ENCODE peak calls at places on chromosomes 12 and 14, in ten cellular contexts. D is amygdala; B is WTC11; F is stimulated activated CD4-positive, alpha-beta T cell treated with anti-CD3 and anti-CD28 coated beads, Interleukin-1b, Interleukin-23, amount 100 ng/mL, for 24 hours; O is tibial artery; A is MCF 10A; C is activated T-helper 1 cell treated with anti-CD3 and anti-CD28 coated beads, Interleukin-2, amount 50 U/mL, for 16 hours; Q is fibroblast of the aortic adventitia; W is adrenal gland; G is fibroblast of mammary gland. L is an unnamed sample.

GRCh38 chr14:102430212-102430908 is 67.6 kb downstream of the TECPR2 start:
- DNase-seq in D (no peak), B (no peak), F (no peak), O (no peak), A (peak), C (no peak), Q (no peak), W (no peak), G (no peak), L (no peak)

GRCh38 chr12:120010661-120011230 is 21.7 kb downstream of the BICDL1 start:
- DNase-seq in D (no peak), B (no peak), F (no peak), O (no peak), A (no peak), C (no peak), Q (no peak), W (no peak), G (no peak), L (no peak)

GRCh38 chr12:67804168-67804567 is 155.6 kb downstream of the DYRK2 start:
- DNase-seq in D (no peak), B (no peak), F (peak), O (no peak), A (no peak), C (peak), Q (no peak), W (no peak), G (no peak), L (no peak)

GRCh38 chr14:69043598-69044267 is 64.6 kb upstream of the ACTN1 start:
- DNase-seq in D (no peak), B (no peak), F (no peak), O (peak), A (peak), C (no peak), Q (peak), W (peak), G (peak), L (peak)

GRCh38 chr14:101120636-101121398 is 217.3 kb upstream of the RTL1 start:
- DNase-seq in D (peak), B (no peak), F (no peak), O (peak), A (no peak), C (no peak), Q (no peak), W (peak), G (no peak), L (peak)

GRCh38 chr12:108337235-108338223 is 1.6 kb downstream of the CMKLR1 start:
- DNase-seq in D (no peak), B (peak), F (no peak), O (peak), A (peak), C (no peak), Q (no peak), W (peak), G (peak), L (peak)

GRCh38 chr12:2751686-2752085 is 43.1 kb upstream of the FKBP4 start:
- DNase-seq in D (no peak), B (no peak), F (no peak), O (no peak), A (no peak), C (no peak), Q (no peak), W (no peak), G (no peak), L (no peak)

GRCh38 chr12:49092086-49092815 is 2.4 kb downstream of the DHH start:
- DNase-seq in D (peak), B (peak), F (no peak), O (no peak), A (peak), C (no peak), Q (no peak), W (no peak), G (peak), L (peak)

GRCh38 chr14:105537580-105538474 is 11.4 kb downstream of the TMEM121 start:
- DNase-seq in D (no peak), B (peak), F (peak), O (peak), A (peak), C (peak), Q (no peak), W (no peak), G (no peak), L (peak)

GRCh38 chr14:83826838-83827237 is 1703.1 kb upstream of the FLRT2 start:
- DNase-seq in D (no peak), B (no peak), F (no peak), O (no peak), A (peak), C (no peak), Q (peak), W (no peak), G (peak), L (no peak)

GRCh38 chr12:42003031-42003430 is 141.6 kb downstream of the GXYLT1 start:
- DNase-seq in D (no peak), B (no peak), F (no peak), O (no peak), A (no peak), C (no peak), Q (no peak), W (no peak), G (no peak), L (no peak)

GRCh38 chr12:124379938-124380754 is 85.3 kb downstream of the RFLNA start:
- DNase-seq in D (peak), B (no peak), F (no peak), O (peak), A (peak), C (no peak), Q (peak), W (peak), G (peak), L (peak)

GRCh38 chr12:50103767-50104321 is at the start of gene GPD1:
- DNase-seq in D (peak), B (peak), F (no peak), O (peak), A (peak), C (no peak), Q (peak), W (peak), G (peak), L (peak)

GRCh38 chr14:61933021-61933420 is 170.8 kb downstream of the SNAPC1 start:
- DNase-seq in D (no peak), B (no peak), F (no peak), O (no peak), A (no peak), C (no peak), Q (no peak), W (no peak), G (no peak), L (no peak)

GRCh38 chr14:25953532-25954144 is 644.2 kb downstream of the NOVA1 start:
- DNase-seq in D (no peak), B (no peak), F (no peak), O (no peak), A (peak), C (no peak), Q (peak), W (peak), G (peak), L (no peak)

GRCh38 chr12:98208846-98209245 is 306.5 kb upstream of the TMPO start:
- DNase-seq in D (no peak), B (no peak), F (no peak), O (no peak), A (no peak), C (no peak), Q (no peak), W (no peak), G (no peak), L (no peak)

GRCh38 chr12:99810718-99811593 is 163.4 kb downstream of the GARIN6 start:
- DNase-seq in D (no peak), B (no peak), F (no peak), O (no peak), A (peak), C (no peak), Q (peak), W (no peak), G (peak), L (peak)

GRCh38 chr14:105168979-105169507 is 467 bp upstream of the JAG2 start:
- DNase-seq in D (no peak), B (peak), F (peak), O (no peak), A (no peak), C (no peak), Q (no peak), W (no peak), G (no peak), L (peak)

GRCh38 chr14:77314043-77314442 is 6.6 kb downstream of the POMT2 start:
- DNase-seq in D (peak), B (no peak), F (no peak), O (no peak), A (peak), C (no peak), Q (peak), W (peak), G (peak), L (no peak)

GRCh38 chr14:104433401-104434213 is 146.0 kb upstream of the C14orf180 start:
- DNase-seq in D (no peak), B (peak), F (no peak), O (peak), A (no peak), C (no peak), Q (no peak), W (no peak), G (no peak), L (no peak)

GRCh38 chr12:34393086-34393820 is 371.0 kb downstream of the ALG10 start:
- DNase-seq in D (no peak), B (no peak), F (no peak), O (peak), A (no peak), C (no peak), Q (no peak), W (peak), G (no peak), L (peak)

GRCh38 chr14:99884834-99885648 is 91.8 kb downstream of the EML1 start:
- DNase-seq in D (no peak), B (no peak), F (no peak), O (no peak), A (peak), C (no peak), Q (peak), W (no peak), G (peak), L (peak)

GRCh38 chr12:3218150-3218845 is 141.1 kb downstream of the TSPAN9 start:
- DNase-seq in D (no peak), B (no peak), F (no peak), O (peak), A (peak), C (no peak), Q (peak), W (peak), G (peak), L (peak)

GRCh38 chr12:95784286-95784685 is 6.3 kb downstream of the NTN4 start:
- DNase-seq in D (no peak), B (no peak), F (no peak), O (no peak), A (no peak), C (no peak), Q (peak), W (no peak), G (no peak), L (peak)

GRCh38 chr12:124456652-124457152 is 110.7 kb downstream of the NCOR2 start:
- DNase-seq in D (no peak), B (no peak), F (no peak), O (peak), A (no peak), C (peak), Q (no peak), W (no peak), G (no peak), L (no peak)

GRCh38 chr12:4216542-4216927 is 57.0 kb upstream of the CCND2 start:
- DNase-seq in D (no peak), B (no peak), F (no peak), O (no peak), A (no peak), C (no peak), Q (no peak), W (no peak), G (no peak), L (no peak)

GRCh38 chr12:122610911-122611310 is 83.9 kb downstream of the KNTC1 start:
- DNase-seq in D (no peak), B (no peak), F (no peak), O (no peak), A (no peak), C (no peak), Q (no peak), W (no peak), G (peak), L (no peak)

GRCh38 chr12:89135976-89136634 is 216.2 kb downstream of the DUSP6 start:
- DNase-seq in D (no peak), B (no peak), F (no peak), O (no peak), A (peak), C (no peak), Q (peak), W (no peak), G (peak), L (peak)

GRCh38 chr14:58488550-58488949 is 61.0 kb downstream of the KIAA0586 start:
- DNase-seq in D (no peak), B (no peak), F (no peak), O (no peak), A (peak), C (no peak), Q (peak), W (peak), G (peak), L (peak)

GRCh38 chr12:107130830-107131760 is 37.7 kb upstream of the CRY1 start:
- DNase-seq in D (no peak), B (no peak), F (no peak), O (no peak), A (no peak), C (no peak), Q (no peak), W (no peak), G (no peak), L (no peak)

GRCh38 chr12:94768398-94769039 is 118.2 kb upstream of the TMCC3 start:
- DNase-seq in D (no peak), B (no peak), F (no peak), O (no peak), A (no peak), C (no peak), Q (peak), W (no peak), G (no peak), L (no peak)

GRCh38 chr12:124432376-124432775 is 135.0 kb downstream of the NCOR2 start:
- DNase-seq in D (no peak), B (no peak), F (no peak), O (no peak), A (no peak), C (no peak), Q (no peak), W (peak), G (no peak), L (no peak)

GRCh38 chr12:21296751-21297406 is 37.8 kb downstream of the SLCO1A2 start:
- DNase-seq in D (no peak), B (no peak), F (no peak), O (no peak), A (peak), C (no peak), Q (peak), W (no peak), G (peak), L (no peak)

GRCh38 chr14:23667134-23667533 is 31.0 kb downstream of the DHRS2 start:
- DNase-seq in D (no peak), B (no peak), F (no peak), O (no peak), A (no peak), C (no peak), Q (no peak), W (no peak), G (no peak), L (no peak)

GRCh38 chr14:37585101-37585479 is 10.0 kb downstream of the FOXA1 start:
- DNase-seq in D (no peak), B (peak), F (no peak), O (no peak), A (no peak), C (no peak), Q (no peak), W (no peak), G (no peak), L (peak)

GRCh38 chr12:47839214-47839613 is 19.5 kb upstream of the HDAC7 start:
- DNase-seq in D (no peak), B (no peak), F (no peak), O (peak), A (no peak), C (no peak), Q (no peak), W (no peak), G (no peak), L (no peak)

GRCh38 chr12:89343127-89343526 is 9.2 kb downstream of the DUSP6 start:
- DNase-seq in D (no peak), B (no peak), F (no peak), O (peak), A (no peak), C (no peak), Q (peak), W (peak), G (peak), L (no peak)

GRCh38 chr12:117514016-117514415 is 152.6 kb upstream of the NOS1 start:
- DNase-seq in D (peak), B (no peak), F (no peak), O (no peak), A (no peak), C (no peak), Q (no peak), W (no peak), G (no peak), L (no peak)

L was measured in Daoy.